ENCODE peak calls at places on chromosomes 12 and 14, in four cellular contexts. One of them, this sample, is unnamed.

GRCh38 chr14:50260511-50260910 is 29.1 kb upstream of the SOS2 start:
- DNase-seq in SK-N-SH: peak; percentile 19
- DNase-seq in GM12878: no peak
- DNase-seq in K562: no peak
- DNase-seq in this sample: peak; percentile 3

GRCh38 chr12:113097716-113098427 is 37.7 kb downstream of the RASAL1 start:
- DNase-seq in SK-N-SH: peak; percentile 93
- DNase-seq in GM12878: no peak
- DNase-seq in K562: peak; percentile 45
- DNase-seq in this sample: no peak

GRCh38 chr12:106769078-106769477 is 5.4 kb upstream of the RIC8B start:
- DNase-seq in SK-N-SH: no peak
- DNase-seq in GM12878: no peak
- DNase-seq in K562: no peak
- DNase-seq in this sample: no peak

GRCh38 chr12:104609083-104609844 is 152.5 kb downstream of the CHST11 start:
- DNase-seq in SK-N-SH: no peak
- DNase-seq in GM12878: no peak
- DNase-seq in K562: no peak
- DNase-seq in this sample: no peak

GRCh38 chr14:54116972-54117371 is 160.3 kb upstream of the BMP4 start:
- DNase-seq in SK-N-SH: no peak
- DNase-seq in GM12878: no peak
- DNase-seq in K562: no peak
- DNase-seq in this sample: no peak

GRCh38 chr12:67241482-67241881 is 27.7 kb upstream of the CAND1 start:
- DNase-seq in SK-N-SH: no peak
- DNase-seq in GM12878: no peak
- DNase-seq in K562: no peak
- DNase-seq in this sample: no peak

GRCh38 chr12:65948320-65949008 is 124.2 kb downstream of the HMGA2 start:
- DNase-seq in SK-N-SH: no peak
- DNase-seq in GM12878: no peak
- DNase-seq in K562: no peak
- DNase-seq in this sample: peak; percentile 95

GRCh38 chr14:104743461-104744380 is 9.2 kb upstream of the SIVA1 start:
- DNase-seq in SK-N-SH: no peak
- DNase-seq in GM12878: no peak
- DNase-seq in K562: no peak
- DNase-seq in this sample: no peak

GRCh38 chr14:30638926-30639325 is 16.8 kb downstream of the SCFD1 start:
- DNase-seq in SK-N-SH: no peak
- DNase-seq in GM12878: no peak
- DNase-seq in K562: no peak
- DNase-seq in this sample: no peak

GRCh38 chr12:1859643-1860042 is 39.3 kb downstream of the LRTM2 start:
- DNase-seq in SK-N-SH: no peak
- DNase-seq in GM12878: no peak
- DNase-seq in K562: no peak
- DNase-seq in this sample: no peak

GRCh38 chr14:101620821-101621785 is 59.8 kb downstream of the DIO3 start:
- DNase-seq in SK-N-SH: peak; percentile 15
- DNase-seq in GM12878: no peak
- DNase-seq in K562: no peak
- DNase-seq in this sample: no peak

GRCh38 chr12:96457191-96457930 is 32.0 kb upstream of the CFAP54 start:
- DNase-seq in SK-N-SH: no peak
- DNase-seq in GM12878: no peak
- DNase-seq in K562: no peak
- DNase-seq in this sample: peak; percentile 37

GRCh38 chr12:111636209-111636928 is 37.3 kb upstream of the ATXN2 start:
- DNase-seq in SK-N-SH: peak; percentile 55
- DNase-seq in GM12878: no peak
- DNase-seq in K562: peak; percentile 68
- DNase-seq in this sample: no peak

GRCh38 chr14:83147006-83147405 is 1613.4 kb upstream of the SEL1L start:
- DNase-seq in SK-N-SH: no peak
- DNase-seq in GM12878: no peak
- DNase-seq in K562: no peak
- DNase-seq in this sample: no peak

GRCh38 chr12:47343684-47344567 is 264.2 kb upstream of the AMIGO2 start:
- DNase-seq in SK-N-SH: no peak
- DNase-seq in GM12878: no peak
- DNase-seq in K562: no peak
- DNase-seq in this sample: no peak

GRCh38 chr14:65297744-65298143 is 114.8 kb upstream of the FUT8 start:
- DNase-seq in SK-N-SH: no peak
- DNase-seq in GM12878: no peak
- DNase-seq in K562: no peak
- DNase-seq in this sample: no peak

GRCh38 chr12:74817499-74817898 is 279.9 kb downstream of the ATXN7L3B start:
- DNase-seq in SK-N-SH: no peak
- DNase-seq in GM12878: no peak
- DNase-seq in K562: no peak
- DNase-seq in this sample: no peak

GRCh38 chr12:119668315-119668651 is 350 bp downstream of the PRKAB1 start:
- DNase-seq in SK-N-SH: no peak
- DNase-seq in GM12878: no peak
- DNase-seq in K562: no peak
- DNase-seq in this sample: no peak

GRCh38 chr12:124289634-124290600 is 5.0 kb upstream of the RFLNA start:
- DNase-seq in SK-N-SH: peak; percentile 77
- DNase-seq in GM12878: no peak
- DNase-seq in K562: no peak
- DNase-seq in this sample: no peak
- TF ChIP-seq SIN3A in SK-N-SH: no peak
- TF ChIP-seq SIN3A in GM12878: no peak
- TF ChIP-seq SIN3A in K562: no peak
- TF ChIP-seq SIN3A in this sample: no peak

GRCh38 chr14:61565181-61565580 is 130.1 kb upstream of the HIF1A start:
- DNase-seq in SK-N-SH: no peak
- DNase-seq in GM12878: no peak
- DNase-seq in K562: no peak
- DNase-seq in this sample: no peak
- H3K4me2 ChIP-seq in SK-N-SH: no peak overlapping the region
- H3K4me2 ChIP-seq in GM12878: no peak overlapping the region
- H3K4me2 ChIP-seq in K562: no peak overlapping the region
- H3K4me2 ChIP-seq in this sample: peak overlapping the region; percentile 76

DNA sequence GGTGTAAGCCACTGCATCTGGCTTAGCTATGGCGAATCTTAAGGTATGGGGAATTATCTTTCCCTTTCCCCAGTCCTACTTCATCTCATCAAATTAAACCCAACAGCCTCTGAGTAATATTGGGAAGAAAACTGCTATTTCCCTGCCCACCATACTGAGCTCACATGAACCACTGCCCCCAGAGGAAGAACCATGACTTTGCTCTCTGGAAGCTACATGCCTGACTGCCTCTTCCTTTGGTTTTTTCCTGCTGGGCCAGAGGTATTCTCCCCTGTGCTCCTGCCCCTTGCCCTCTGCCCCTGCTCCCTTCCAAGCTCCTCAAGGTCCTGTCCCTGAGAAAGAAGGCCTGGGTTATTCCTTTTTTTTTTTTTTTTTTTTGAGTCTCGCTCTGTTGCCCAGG is 15.2 kb downstream of the RILPL2 start:
- DNase-seq in SK-N-SH: no peak
- DNase-seq in GM12878: no peak
- DNase-seq in K562: no peak
- DNase-seq in this sample: no peak
- TF ChIP-seq CTCF in SK-N-SH: no peak
- TF ChIP-seq CTCF in GM12878: peak; percentile 2
- TF ChIP-seq CTCF in K562: no peak
- TF ChIP-seq CTCF in this sample: no peak

GRCh38 chr12:6345319-6346071 is 3.6 kb upstream of the TNFRSF1A start:
- DNase-seq in SK-N-SH: no peak
- DNase-seq in GM12878: no peak
- DNase-seq in K562: peak; percentile 58
- DNase-seq in this sample: peak; percentile 85
- TF ChIP-seq SIN3A in SK-N-SH: no peak
- TF ChIP-seq SIN3A in GM12878: no peak
- TF ChIP-seq SIN3A in K562: no peak
- TF ChIP-seq SIN3A in this sample: no peak

GRCh38 chr12:93502802-93503623 is 35.7 kb downstream of the MRPL42 start:
- DNase-seq in SK-N-SH: peak; percentile 26
- DNase-seq in GM12878: no peak
- DNase-seq in K562: no peak
- DNase-seq in this sample: peak; percentile 21

GRCh38 chr12:93509506-93509905 is 42.2 kb downstream of the MRPL42 start:
- DNase-seq in SK-N-SH: no peak
- DNase-seq in GM12878: no peak
- DNase-seq in K562: no peak
- DNase-seq in this sample: no peak

GRCh38 chr12:93507151-93507550 is 39.8 kb downstream of the MRPL42 start:
- DNase-seq in SK-N-SH: no peak
- DNase-seq in GM12878: no peak
- DNase-seq in K562: no peak
- DNase-seq in this sample: no peak
- H3K4me2 ChIP-seq in SK-N-SH: no peak overlapping the region
- H3K4me2 ChIP-seq in GM12878: no peak overlapping the region
- H3K4me2 ChIP-seq in K562: no peak overlapping the region
- H3K4me2 ChIP-seq in this sample: no peak overlapping the region

DNA sequence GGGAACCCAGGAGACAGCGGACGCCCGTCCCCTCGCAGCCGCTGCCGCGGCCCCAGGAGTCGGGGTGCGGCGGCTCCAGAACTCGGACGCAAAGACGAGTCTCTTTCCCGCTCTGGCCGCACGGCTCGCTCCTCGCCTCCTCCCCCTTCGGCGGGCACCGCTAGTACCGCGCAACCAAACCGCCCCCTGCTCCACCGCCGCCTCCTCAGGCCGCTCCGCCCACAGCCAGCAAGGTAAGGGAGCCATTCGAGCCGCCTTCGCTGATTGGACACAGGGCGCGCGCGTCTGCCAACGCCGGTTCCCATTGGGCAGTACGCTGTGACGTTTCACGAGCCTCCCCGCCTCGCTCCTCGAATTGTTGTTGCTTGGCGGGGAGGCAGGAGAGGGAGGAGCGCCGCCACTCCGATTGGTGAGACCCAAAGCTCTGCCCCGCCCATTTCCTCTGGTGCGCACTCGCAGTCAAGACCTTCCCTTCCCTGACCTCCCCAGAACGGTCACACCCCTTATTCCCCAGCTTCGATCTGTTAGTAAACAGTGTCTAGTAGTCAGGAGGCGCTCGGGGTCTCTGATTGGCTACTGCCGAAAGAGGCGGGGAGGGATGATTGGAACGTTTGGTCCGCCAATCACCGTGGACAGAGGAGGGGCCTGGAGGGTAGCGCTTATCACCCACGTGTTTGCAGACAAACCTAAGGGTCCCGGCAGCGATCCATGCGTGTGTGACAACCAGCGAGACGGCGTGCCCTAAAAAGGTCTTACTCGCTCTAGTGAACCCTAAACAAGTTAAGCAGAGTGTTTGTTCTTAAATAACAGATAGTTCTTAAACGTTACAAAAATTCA is at the start of gene RPS6KA5:
- DNase-seq in SK-N-SH: peak; percentile 92
- DNase-seq in GM12878: peak; percentile 100
- DNase-seq in K562: peak; percentile 92
- DNase-seq in this sample: peak; percentile 100
- TF ChIP-seq CTCF in SK-N-SH: no peak
- TF ChIP-seq CTCF in GM12878: no peak
- TF ChIP-seq CTCF in K562: no peak
- TF ChIP-seq CTCF in this sample: no peak